ENCODE peak calls at places on chromosomes 11 and 22, in five cellular contexts. One of them, this sample, is unnamed.

GRCh38 chr11:2828585-2829330 is 56.8 kb downstream of the CDKN1C start:
- DNase-seq in H9: no peak
- DNase-seq in trophoblast cell: no peak
- DNase-seq in H1: no peak
- DNase-seq in neuronal stem cell: no peak
- DNase-seq in this sample: no peak

GRCh38 chr22:41589601-41590365 is at the start of gene PMM1:
- DNase-seq in H9: peak; percentile 100
- DNase-seq in trophoblast cell: peak; percentile 99
- DNase-seq in H1: peak; percentile 100
- DNase-seq in neuronal stem cell: peak; percentile 99
- DNase-seq in this sample: peak; percentile 99

GRCh38 chr11:115591380-115591779 is 87.2 kb upstream of the CADM1 start:
- DNase-seq in H9: no peak
- DNase-seq in trophoblast cell: no peak
- DNase-seq in H1: no peak
- DNase-seq in neuronal stem cell: no peak
- DNase-seq in this sample: no peak

GRCh38 chr11:92980291-92980690 is 10.8 kb downstream of the MTNR1B start:
- DNase-seq in H9: no peak
- DNase-seq in trophoblast cell: no peak
- DNase-seq in H1: no peak
- DNase-seq in neuronal stem cell: no peak
- DNase-seq in this sample: no peak

GRCh38 chr22:19748991-19749665 is 11.4 kb upstream of the TBX1 start:
- DNase-seq in H9: no peak
- DNase-seq in trophoblast cell: no peak
- DNase-seq in H1: no peak
- DNase-seq in neuronal stem cell: no peak
- DNase-seq in this sample: no peak

GRCh38 chr11:13276454-13276851 is 1.1 kb upstream of the BMAL1 start:
- DNase-seq in H9: no peak
- DNase-seq in trophoblast cell: no peak
- DNase-seq in H1: no peak
- DNase-seq in neuronal stem cell: no peak
- DNase-seq in this sample: no peak

GRCh38 chr11:77968337-77968736 is 26.1 kb downstream of the INTS4 start:
- DNase-seq in H9: no peak
- DNase-seq in trophoblast cell: no peak
- DNase-seq in H1: no peak
- DNase-seq in neuronal stem cell: no peak
- DNase-seq in this sample: no peak

GRCh38 chr11:71139516-71140205 is 112.7 kb downstream of the SHANK2 start:
- DNase-seq in H9: no peak
- DNase-seq in trophoblast cell: no peak
- DNase-seq in H1: no peak
- DNase-seq in neuronal stem cell: no peak
- DNase-seq in this sample: no peak

GRCh38 chr22:48649031-48649430 is 1178.6 kb downstream of the BRD1 start:
- DNase-seq in H9: no peak
- DNase-seq in trophoblast cell: no peak
- DNase-seq in H1: no peak
- DNase-seq in neuronal stem cell: no peak
- DNase-seq in this sample: no peak

GRCh38 chr11:112752563-112752962 is 208.7 kb upstream of the NCAM1 start:
- DNase-seq in H9: no peak
- DNase-seq in trophoblast cell: no peak
- DNase-seq in H1: no peak
- DNase-seq in neuronal stem cell: no peak
- DNase-seq in this sample: no peak
- H3K18ac ChIP-seq in H9: no peak overlapping the region
- H3K18ac ChIP-seq in trophoblast cell: no peak overlapping the region
- H3K18ac ChIP-seq in H1: no peak overlapping the region
- H3K18ac ChIP-seq in neuronal stem cell: no peak overlapping the region
- H3K18ac ChIP-seq in this sample: no peak overlapping the region

GRCh38 chr22:39151329-39151975 is 1.0 kb downstream of the CBX7 start:
- DNase-seq in H9: peak; percentile 28
- DNase-seq in trophoblast cell: no peak
- DNase-seq in H1: no peak
- DNase-seq in neuronal stem cell: no peak
- DNase-seq in this sample: no peak

GRCh38 chr22:39153220-39153860 is 860 bp upstream of the CBX7 start:
- DNase-seq in H9: peak; percentile 34
- DNase-seq in trophoblast cell: no peak
- DNase-seq in H1: no peak
- DNase-seq in neuronal stem cell: no peak
- DNase-seq in this sample: no peak

GRCh38 chr22:39152511-39153219 is at the start of gene CBX7:
- DNase-seq in H9: peak; percentile 86
- DNase-seq in trophoblast cell: peak; percentile 89
- DNase-seq in H1: peak; percentile 94
- DNase-seq in neuronal stem cell: peak; percentile 89
- DNase-seq in this sample: peak; percentile 89

GRCh38 chr22:39152024-39152510 is 413 bp downstream of the CBX7 start:
- DNase-seq in H9: no peak
- DNase-seq in trophoblast cell: no peak
- DNase-seq in H1: no peak
- DNase-seq in neuronal stem cell: no peak
- DNase-seq in this sample: no peak

GRCh38 chr22:39155421-39155820 is 2.9 kb upstream of the CBX7 start:
- DNase-seq in H9: no peak
- DNase-seq in trophoblast cell: no peak
- DNase-seq in H1: no peak
- DNase-seq in neuronal stem cell: no peak
- DNase-seq in this sample: no peak
- H3K4ac ChIP-seq in H9: no peak overlapping the region
- H3K4ac ChIP-seq in trophoblast cell: no peak overlapping the region
- H3K4ac ChIP-seq in H1: no peak overlapping the region
- H3K4ac ChIP-seq in neuronal stem cell: no peak overlapping the region
- H3K4ac ChIP-seq in this sample: no peak overlapping the region

GRCh38 chr11:35787626-35788025 is 125.1 kb downstream of the TRIM44 start:
- DNase-seq in H9: no peak
- DNase-seq in trophoblast cell: no peak
- DNase-seq in H1: no peak
- DNase-seq in neuronal stem cell: no peak
- DNase-seq in this sample: no peak
- H2BK12ac ChIP-seq in H9: no peak overlapping the region
- H2BK12ac ChIP-seq in trophoblast cell: no peak overlapping the region
- H2BK12ac ChIP-seq in H1: no peak overlapping the region
- H2BK12ac ChIP-seq in neuronal stem cell: no peak overlapping the region
- H2BK12ac ChIP-seq in this sample: no peak overlapping the region

GRCh38 chr11:110728476-110728875 is 16.2 kb upstream of the ARHGAP20 start:
- DNase-seq in H9: no peak
- DNase-seq in trophoblast cell: no peak
- DNase-seq in H1: no peak
- DNase-seq in neuronal stem cell: no peak
- DNase-seq in this sample: no peak
- H3K18ac ChIP-seq in H9: no peak overlapping the region
- H3K18ac ChIP-seq in trophoblast cell: no peak overlapping the region
- H3K18ac ChIP-seq in H1: no peak overlapping the region
- H3K18ac ChIP-seq in neuronal stem cell: no peak overlapping the region
- H3K18ac ChIP-seq in this sample: no peak overlapping the region

DNA sequence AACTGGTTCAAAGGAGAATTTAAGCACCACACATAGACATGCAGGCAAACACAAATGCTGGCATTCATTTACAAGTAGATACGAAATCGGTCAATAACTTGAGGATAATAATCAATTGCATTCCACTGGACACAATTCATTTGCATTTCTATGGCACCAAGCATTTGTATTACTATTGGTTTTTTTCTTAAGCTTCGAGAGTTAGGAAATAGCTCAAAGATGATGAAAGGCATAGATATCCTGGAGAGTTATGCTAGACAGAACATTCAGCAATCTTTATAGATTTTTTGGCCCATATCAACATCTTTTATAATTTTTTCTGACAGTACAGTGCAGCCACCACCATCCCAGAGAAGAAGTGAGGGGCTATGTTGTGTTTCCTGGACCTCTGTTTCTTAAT is 544.4 kb downstream of the MIAT start:
- DNase-seq in H9: no peak
- DNase-seq in trophoblast cell: no peak
- DNase-seq in H1: no peak
- DNase-seq in neuronal stem cell: no peak
- DNase-seq in this sample: no peak
- H3K4ac ChIP-seq in H9: no peak overlapping the region
- H3K4ac ChIP-seq in trophoblast cell: no peak overlapping the region
- H3K4ac ChIP-seq in H1: no peak overlapping the region
- H3K4ac ChIP-seq in neuronal stem cell: no peak overlapping the region
- H3K4ac ChIP-seq in this sample: no peak overlapping the region

GRCh38 chr11:117394221-117394925 is 66.7 kb downstream of the CEP164 start:
- DNase-seq in H9: no peak
- DNase-seq in trophoblast cell: no peak
- DNase-seq in H1: no peak
- DNase-seq in neuronal stem cell: no peak
- DNase-seq in this sample: no peak

GRCh38 chr11:117392001-117392690 is 64.5 kb downstream of the CEP164 start:
- DNase-seq in H9: no peak
- DNase-seq in trophoblast cell: no peak
- DNase-seq in H1: no peak
- DNase-seq in neuronal stem cell: no peak
- DNase-seq in this sample: no peak

GRCh38 chr11:117392979-117393378 is 65.3 kb downstream of the CEP164 start:
- DNase-seq in H9: no peak
- DNase-seq in trophoblast cell: no peak
- DNase-seq in H1: no peak
- DNase-seq in neuronal stem cell: no peak
- DNase-seq in this sample: no peak

GRCh38 chr11:117396970-117397369 is 69.3 kb downstream of the CEP164 start:
- DNase-seq in H9: no peak
- DNase-seq in trophoblast cell: no peak
- DNase-seq in H1: no peak
- DNase-seq in neuronal stem cell: no peak
- DNase-seq in this sample: no peak

DNA sequence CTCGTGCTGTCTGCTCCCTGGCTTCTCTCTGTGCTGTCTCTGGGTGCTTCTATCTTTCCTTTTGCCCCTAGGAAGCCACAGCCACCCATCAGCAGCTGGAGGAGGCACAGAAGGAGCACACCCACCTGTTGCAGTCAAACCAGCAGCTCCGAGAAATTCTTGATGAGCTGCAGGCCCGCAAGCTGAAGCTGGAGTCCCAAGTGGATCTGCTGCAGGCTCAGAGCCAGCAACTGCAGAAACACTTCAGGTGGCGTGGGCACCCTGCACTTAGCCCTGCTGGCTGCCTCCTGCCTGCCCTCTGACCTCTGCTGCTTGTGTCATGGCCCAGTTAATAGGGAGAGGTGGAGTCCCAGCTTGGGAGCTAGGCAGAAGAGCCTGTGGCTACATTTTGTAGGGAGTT is 67.8 kb downstream of the CEP164 start:
- DNase-seq in H9: no peak
- DNase-seq in trophoblast cell: no peak
- DNase-seq in H1: no peak
- DNase-seq in neuronal stem cell: no peak
- DNase-seq in this sample: no peak
- H2BK12ac ChIP-seq in H9: no peak overlapping the region
- H2BK12ac ChIP-seq in trophoblast cell: no peak overlapping the region
- H2BK12ac ChIP-seq in H1: no peak overlapping the region
- H2BK12ac ChIP-seq in neuronal stem cell: no peak overlapping the region
- H2BK12ac ChIP-seq in this sample: no peak overlapping the region

DNA sequence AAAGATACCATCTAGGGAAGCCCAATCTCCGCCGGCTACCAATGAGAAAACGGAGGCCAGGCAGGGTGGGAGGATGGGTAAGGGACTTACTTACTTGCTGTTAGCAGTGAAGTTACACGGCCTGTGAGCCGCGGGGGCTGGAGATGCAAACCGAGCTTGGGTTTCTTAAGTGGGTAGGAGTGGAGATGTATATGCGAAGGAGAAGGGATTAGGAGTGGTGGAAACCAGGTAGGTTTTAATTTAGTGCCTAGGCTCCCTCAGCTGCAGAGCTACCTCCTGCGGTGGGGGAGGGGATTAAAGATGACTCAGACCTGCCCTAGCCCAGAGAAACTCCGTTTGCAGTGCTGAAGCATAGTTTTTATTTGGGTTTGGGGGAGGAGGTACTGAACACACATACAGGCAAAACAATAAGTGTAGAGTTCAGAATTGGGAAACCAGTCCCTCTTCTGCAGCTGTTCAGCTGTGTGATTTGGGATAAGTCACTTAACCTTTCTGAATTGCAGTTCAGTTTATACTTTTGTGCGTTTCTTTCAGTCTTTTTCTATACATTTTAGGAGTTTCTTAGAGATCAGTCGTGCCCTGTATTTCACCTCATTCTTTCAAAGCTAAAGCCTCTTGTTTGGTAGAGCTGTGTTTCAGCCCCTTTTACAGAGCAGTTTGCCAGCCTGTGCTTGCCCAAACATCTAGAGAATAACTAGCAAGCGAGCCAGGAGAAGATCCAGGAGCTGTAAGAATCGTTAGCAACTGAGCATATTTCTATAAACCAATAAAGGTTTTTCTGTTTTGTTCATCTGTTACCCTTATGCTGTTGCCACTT is 596 bp upstream of the TNRC6B start:
- DNase-seq in H9: peak; percentile 76
- DNase-seq in trophoblast cell: peak; percentile 25
- DNase-seq in H1: peak; percentile 77
- DNase-seq in neuronal stem cell: no peak
- DNase-seq in this sample: peak; percentile 77
- H3K18ac ChIP-seq in H9: no peak overlapping the region
- H3K18ac ChIP-seq in trophoblast cell: no peak overlapping the region
- H3K18ac ChIP-seq in H1: peak overlapping the region; percentile 85
- H3K18ac ChIP-seq in neuronal stem cell: no peak overlapping the region
- H3K18ac ChIP-seq in this sample: peak overlapping the region; percentile 1

DNA sequence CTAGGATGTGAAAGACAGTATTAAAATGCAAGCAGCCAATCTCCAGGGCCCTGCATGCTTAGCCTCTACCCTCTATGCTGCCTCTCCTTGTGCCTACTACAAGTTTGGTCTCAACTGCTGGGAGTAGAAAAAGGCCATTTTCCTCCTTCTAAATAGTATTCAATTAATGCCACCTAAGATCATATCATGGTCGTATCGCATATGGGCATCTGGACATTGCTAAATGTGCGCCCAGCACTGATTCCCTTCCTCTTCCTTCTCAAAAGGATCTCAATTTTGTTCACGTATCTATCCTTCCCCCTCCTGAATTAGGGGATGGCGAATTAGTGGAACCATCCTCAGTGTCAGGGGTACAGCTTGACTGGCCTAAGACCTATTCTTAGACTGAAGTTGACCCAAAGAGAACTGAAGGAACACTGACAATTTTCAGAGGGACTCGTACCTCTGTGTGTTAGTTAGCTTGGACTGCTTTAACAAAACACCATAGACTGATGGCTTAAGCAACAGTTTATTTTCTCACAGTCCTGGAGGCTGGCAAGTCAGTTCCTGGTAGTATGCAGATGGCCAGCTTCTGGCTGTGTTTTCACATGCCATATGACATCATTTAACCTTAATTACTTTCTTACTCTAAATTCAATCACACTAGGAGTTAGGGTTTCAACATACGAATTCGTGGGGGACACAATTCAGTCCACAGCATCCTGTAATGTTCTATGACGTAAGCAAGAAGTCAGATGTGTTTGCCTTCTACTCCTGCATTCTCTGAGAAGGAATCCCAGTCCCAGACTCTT is 8.5 kb upstream of the NUP50 start:
- DNase-seq in H9: no peak
- DNase-seq in trophoblast cell: peak; percentile 58
- DNase-seq in H1: no peak
- DNase-seq in neuronal stem cell: no peak
- DNase-seq in this sample: peak; percentile 94
- H3K4ac ChIP-seq in H9: no peak overlapping the region
- H3K4ac ChIP-seq in trophoblast cell: no peak overlapping the region
- H3K4ac ChIP-seq in H1: no peak overlapping the region
- H3K4ac ChIP-seq in neuronal stem cell: no peak overlapping the region
- H3K4ac ChIP-seq in this sample: peak overlapping the region; percentile 19